ENCODE peak calls at places on chromosomes 3 and 15, in seven cellular contexts. N is IMR-90, D is choroid plexus epithelial cell, L is stomach, B is bronchial epithelial cell, R is NB4, C is Calu3. W is an unnamed sample.

GRCh38 chr3:123271466-123272159 is 69.9 kb downstream of the SEC22A start:
- DNase-seq in N (no peak), D (no peak), L (no peak), B (no peak), R (no peak), C (no peak), W (no peak)

GRCh38 chr3:79598594-79598993 is 169.2 kb downstream of the ROBO1 start:
- DNase-seq in N (no peak), D (peak; percentile 84), L (no peak), B (peak; percentile 4), R (no peak), C (peak; percentile 36), W (peak; percentile 42)

GRCh38 chr15:82677720-82678323 is 30.7 kb upstream of the CPEB1 start:
- DNase-seq in N (no peak), D (no peak), L (no peak), B (no peak), R (no peak), C (no peak), W (no peak)

GRCh38 chr15:65881766-65882434 is 12.6 kb downstream of the RAB11A start:
- DNase-seq in N (no peak), D (no peak), L (no peak), B (no peak), R (no peak), C (no peak), W (no peak)

GRCh38 chr15:41334293-41335120 is 1.8 kb downstream of the NUSAP1 start:
- DNase-seq in N (no peak), D (no peak), L (no peak), B (no peak), R (peak; percentile 22), C (no peak), W (no peak)

GRCh38 chr3:25428003-25428861 is at the start of gene RARB:
- DNase-seq in N (peak; percentile 81), D (peak; percentile 99), L (peak; percentile 61), B (peak; percentile 65), R (peak; percentile 65), C (peak; percentile 83), W (peak; percentile 53)

GRCh38 chr3:184874709-184875644 is 63.0 kb downstream of the VPS8 start:
- DNase-seq in N (peak; percentile 32), D (peak; percentile 66), L (no peak), B (peak; percentile 36), R (peak; percentile 49), C (peak; percentile 54), W (peak; percentile 35)

GRCh38 chr3:89216021-89216739 is 108.8 kb downstream of the EPHA3 start:
- DNase-seq in N (peak; percentile 17), D (peak; percentile 56), L (no peak), B (no peak), R (no peak), C (no peak), W (no peak)

GRCh38 chr3:190883973-190884832 is 21.7 kb upstream of the GMNC start:
- DNase-seq in N (peak; percentile 66), D (peak; percentile 81), L (peak; percentile 36), B (peak; percentile 63), R (peak; percentile 59), C (peak; percentile 69), W (peak; percentile 80)

GRCh38 chr3:160381470-160381869 is 17.6 kb downstream of the IFT80 start:
- DNase-seq in N (peak; percentile 66), D (peak; percentile 50), L (no peak), B (peak; percentile 60), R (no peak), C (no peak), W (no peak)

GRCh38 chr15:81254277-81255265 is 57.9 kb downstream of the IL16 start:
- DNase-seq in N (peak; percentile 59), D (peak; percentile 50), L (no peak), B (peak; percentile 40), R (no peak), C (no peak), W (no peak)

GRCh38 chr3:151183253-151183652 is 19.8 kb downstream of the GPR171 start:
- DNase-seq in N (no peak), D (no peak), L (no peak), B (no peak), R (no peak), C (no peak), W (no peak)

GRCh38 chr3:55896155-55896554 is 409.0 kb upstream of the WNT5A start:
- DNase-seq in N (no peak), D (no peak), L (no peak), B (no peak), R (no peak), C (no peak), W (no peak)

GRCh38 chr15:65512807-65513416 is 4.6 kb downstream of the DPP8 start:
- DNase-seq in N (no peak), D (peak; percentile 25), L (no peak), B (no peak), R (no peak), C (no peak), W (no peak)

GRCh38 chr15:58308742-58309355 is 122.9 kb upstream of the LIPC start:
- DNase-seq in N (no peak), D (no peak), L (no peak), B (no peak), R (peak; percentile 27), C (no peak), W (no peak)

GRCh38 chr3:61876797-61877196 is 315.4 kb downstream of the PTPRG start:
- DNase-seq in N (peak; percentile 72), D (peak; percentile 93), L (no peak), B (no peak), R (no peak), C (no peak), W (peak; percentile 21)

GRCh38 chr3:65348596-65348995 is 660.8 kb upstream of the ADAMTS9 start:
- DNase-seq in N (peak; percentile 69), D (peak; percentile 80), L (no peak), B (no peak), R (no peak), C (no peak), W (no peak)

GRCh38 chr3:195715583-195716266 is 5.1 kb upstream of the MUC20 start:
- DNase-seq in N (peak; percentile 57), D (no peak), L (peak; percentile 34), B (peak; percentile 77), R (no peak), C (peak; percentile 91), W (peak; percentile 83)

GRCh38 chr15:85142324-85142723 is 160.7 kb downstream of the PDE8A start:
- DNase-seq in N (peak; percentile 75), D (peak; percentile 70), L (no peak), B (peak; percentile 77), R (no peak), C (peak; percentile 47), W (peak; percentile 73)

GRCh38 chr3:196524527-196524926 is 9.4 kb upstream of the SMCO1 start:
- DNase-seq in N (peak; percentile 17), D (peak; percentile 54), L (no peak), B (peak; percentile 17), R (peak; percentile 64), C (no peak), W (peak; percentile 25)

GRCh38 chr3:118809696-118810498 is 224.7 kb downstream of the IGSF11 start:
- DNase-seq in N (no peak), D (no peak), L (no peak), B (no peak), R (no peak), C (no peak), W (no peak)

GRCh38 chr3:187262360-187262759 is 29.2 kb downstream of the MASP1 start:
- DNase-seq in N (no peak), D (no peak), L (no peak), B (no peak), R (no peak), C (no peak), W (no peak)

GRCh38 chr15:90869601-90870353 is 1.4 kb downstream of the FURIN start:
- DNase-seq in N (peak; percentile 84), D (peak; percentile 81), L (no peak), B (peak; percentile 89), R (peak; percentile 98), C (peak; percentile 83), W (peak; percentile 95)

GRCh38 chr3:58835075-58835474 is 168.5 kb upstream of the FAM3D start:
- DNase-seq in N (peak; percentile 38), D (peak; percentile 42), L (no peak), B (peak; percentile 75), R (no peak), C (no peak), W (no peak)

GRCh38 chr15:80803580-80804525 is 24.7 kb downstream of the CEMIP start:
- DNase-seq in N (no peak), D (no peak), L (no peak), B (peak; percentile 15), R (no peak), C (no peak), W (no peak)

GRCh38 chr3:52959773-52960172 is 62.4 kb upstream of the STIMATE start:
- DNase-seq in N (peak; percentile 4), D (no peak), L (no peak), B (no peak), R (no peak), C (no peak), W (no peak)
- TF ChIP-seq CTCF in N (no peak), D (no peak), L (no peak), B (no peak), R (no peak), C (no peak), W (no peak)

GRCh38 chr3:7144696-7145308 is 283.9 kb downstream of the GRM7 start:
- DNase-seq in N (no peak), D (no peak), L (no peak), B (peak; percentile 12), R (peak; percentile 37), C (no peak), W (peak; percentile 45)
- TF ChIP-seq CTCF in N (no peak), D (peak; percentile 12), L (no peak), B (peak; percentile 50), R (peak; percentile 59), C (no peak), W (peak; percentile 54)

DNA sequence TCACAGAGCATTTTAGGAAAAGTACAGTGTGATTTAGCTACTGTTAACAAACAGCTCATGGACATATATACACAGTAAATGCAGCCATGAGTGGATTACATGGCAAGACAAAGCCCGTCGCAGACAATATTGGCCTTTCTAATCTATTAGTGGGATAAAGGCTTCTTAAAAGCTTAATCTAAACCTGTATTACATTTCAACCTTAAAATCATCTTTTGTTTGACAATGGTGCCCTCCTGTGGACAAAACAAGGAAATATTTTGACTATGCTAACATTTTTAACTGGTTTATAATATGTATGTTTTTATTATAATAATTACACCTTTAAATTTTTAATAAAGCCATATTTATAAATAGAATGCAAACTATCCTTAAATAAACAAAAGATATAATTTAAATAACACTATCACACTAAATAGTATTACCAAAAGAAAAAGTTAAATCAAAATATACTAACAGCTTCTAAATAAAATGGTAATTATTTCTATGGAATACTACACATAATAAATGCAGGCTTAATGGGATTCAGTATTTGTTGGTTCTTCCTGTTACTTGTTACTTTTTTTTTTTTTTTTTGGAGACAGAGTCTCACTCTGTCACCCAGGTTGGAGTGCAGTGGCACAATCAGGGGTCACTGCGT is 38.6 kb downstream of the TAFA4 start:
- DNase-seq in N (peak; percentile 44), D (peak; percentile 66), L (no peak), B (peak; percentile 52), R (peak; percentile 40), C (peak; percentile 11), W (peak; percentile 42)
- TF ChIP-seq CTCF in N (peak; percentile 45), D (peak; percentile 42), L (no peak), B (peak; percentile 9), R (peak; percentile 7), C (peak; percentile 24), W (peak; percentile 27)

DNA sequence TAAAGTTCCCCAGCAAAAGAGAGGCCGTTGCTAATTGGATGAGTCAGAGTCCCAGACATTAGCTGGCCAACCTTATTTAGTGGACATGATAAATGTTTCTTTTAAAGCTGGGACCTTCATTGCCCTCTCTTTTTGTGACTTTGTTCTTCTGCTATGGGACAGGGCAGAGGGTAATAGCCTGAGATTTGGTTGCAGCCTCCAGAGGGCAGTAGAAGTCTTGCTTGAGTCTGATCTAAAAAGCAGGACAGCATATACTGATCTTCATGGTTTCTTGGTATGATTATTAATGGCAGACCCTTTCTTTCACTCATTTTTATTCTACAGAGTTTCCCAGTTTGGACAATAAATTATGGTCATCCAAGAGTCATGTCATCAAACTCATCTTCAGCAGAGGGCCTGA is 25.1 kb upstream of the ZKSCAN7 start:
- DNase-seq in N (peak; percentile 23), D (peak; percentile 33), L (no peak), B (no peak), R (peak; percentile 37), C (no peak), W (peak; percentile 3)
- TF ChIP-seq CTCF in N (peak; percentile 39), D (peak; percentile 55), L (no peak), B (no peak), R (peak; percentile 17), C (no peak), W (no peak)